ENCODE peak calls at places on chromosomes 11 and 22, in four cellular contexts. Q is K562, O is HepG2, N is GM12878. H is an unnamed sample.

GRCh38 chr11:86538223-86538548 is 134.2 kb downstream of the ME3 start:
- DNase-seq in Q (no peak), O (no peak), N (no peak), H (no peak)

GRCh38 chr11:30458541-30458940 is 127.6 kb downstream of the MPPED2 start:
- DNase-seq in Q (no peak), O (no peak), N (no peak), H (no peak)

GRCh38 chr11:74783241-74783871 is 34.7 kb downstream of the RNF169 start:
- DNase-seq in Q (no peak), O (no peak), N (peak), H (no peak)

GRCh38 chr11:69588270-69588669 is 52.7 kb upstream of the CCND1 start:
- DNase-seq in Q (no peak), O (peak), N (no peak), H (no peak)

GRCh38 chr11:86523738-86524602 is 148.4 kb downstream of the ME3 start:
- DNase-seq in Q (peak), O (peak), N (no peak), H (no peak)

GRCh38 chr11:10540915-10541591 is at the start of gene RNF141:
- DNase-seq in Q (peak), O (peak), N (peak), H (peak)

GRCh38 chr11:76395296-76395695 is 14.2 kb downstream of the GVQW3 start:
- DNase-seq in Q (no peak), O (no peak), N (no peak), H (no peak)

GRCh38 chr11:83691387-83692088 is 405.4 kb upstream of the CCDC90B start:
- DNase-seq in Q (no peak), O (no peak), N (no peak), H (no peak)

GRCh38 chr22:21047730-21048129 is 2.0 kb downstream of the LRRC74B start:
- DNase-seq in Q (no peak), O (no peak), N (no peak), H (no peak)

GRCh38 chr11:133219543-133219942 is 312.8 kb downstream of the OPCML start:
- DNase-seq in Q (no peak), O (no peak), N (no peak), H (no peak)

GRCh38 chr11:57490456-57491248 is 24.9 kb downstream of the SLC43A1 start:
- DNase-seq in Q (no peak), O (no peak), N (no peak), H (no peak)

GRCh38 chr11:68594123-68594522 is 90.2 kb upstream of the GAL start:
- DNase-seq in Q (no peak), O (no peak), N (no peak), H (no peak)

GRCh38 chr11:70109903-70110302 is 31.8 kb downstream of the ANO1 start:
- DNase-seq in Q (no peak), O (no peak), N (no peak), H (no peak)

GRCh38 chr11:46490576-46491100 is 99.1 kb upstream of the CHRM4 start:
- DNase-seq in Q (no peak), O (no peak), N (no peak), H (no peak)

GRCh38 chr11:22177186-22177585 is 15.7 kb upstream of the ANO5 start:
- DNase-seq in Q (no peak), O (peak), N (no peak), H (peak)

GRCh38 chr22:38110863-38111852 is 674 bp upstream of the BAIAP2L2 start:
- DNase-seq in Q (no peak), O (peak), N (no peak), H (no peak)

GRCh38 chr11:67437082-67437821 is at the start of gene PTPRCAP:
- DNase-seq in Q (peak), O (no peak), N (no peak), H (no peak)

GRCh38 chr11:127074151-127074761 is 73.7 kb upstream of the KIRREL3 start:
- DNase-seq in Q (peak), O (peak), N (peak), H (peak)

GRCh38 chr11:20488352-20488751 is 100.8 kb downstream of the PRMT3 start:
- DNase-seq in Q (no peak), O (no peak), N (no peak), H (no peak)

GRCh38 chr11:119641991-119642745 is 86.8 kb downstream of the NECTIN1 start:
- DNase-seq in Q (peak), O (peak), N (no peak), H (peak)

GRCh38 chr22:36334838-36335603 is 52.7 kb downstream of the MYH9 start:
- DNase-seq in Q (peak), O (no peak), N (no peak), H (no peak)

GRCh38 chr11:33892906-33893594 is 1.2 kb upstream of the LMO2 start:
- DNase-seq in Q (peak), O (no peak), N (no peak), H (no peak)

GRCh38 chr22:37896181-37896592 is 9.9 kb upstream of the MICALL1 start:
- DNase-seq in Q (no peak), O (peak), N (peak), H (no peak)

GRCh38 chr11:35165416-35166368 is 26.7 kb downstream of the CD44 start:
- DNase-seq in Q (no peak), O (no peak), N (peak), H (no peak)

GRCh38 chr22:38051900-38052862 is 5.0 kb upstream of the PICK1 start:
- DNase-seq in Q (peak), O (peak), N (peak), H (peak)

GRCh38 chr22:27613099-27614089 is 188.2 kb downstream of the MN1 start:
- DNase-seq in Q (no peak), O (no peak), N (no peak), H (no peak)

GRCh38 chr11:45736424-45736823 is 68.5 kb upstream of the SLC35C1 start:
- DNase-seq in Q (no peak), O (peak), N (no peak), H (no peak)

GRCh38 chr11:111185259-111185658 is 60.3 kb upstream of the POU2AF2 start:
- DNase-seq in Q (no peak), O (no peak), N (no peak), H (no peak)

GRCh38 chr11:8206251-8207079 is 37.6 kb upstream of the RIC3 start:
- DNase-seq in Q (peak), O (no peak), N (no peak), H (no peak)

GRCh38 chr11:72493426-72494108 is 59.2 kb upstream of the CLPB start:
- DNase-seq in Q (peak), O (no peak), N (no peak), H (no peak)

GRCh38 chr11:70312401-70313357 is 42.2 kb downstream of the PPFIA1 start:
- DNase-seq in Q (peak), O (no peak), N (no peak), H (no peak)

GRCh38 chr11:88282789-88283188 is 54.7 kb downstream of the CTSC start:
- DNase-seq in Q (no peak), O (no peak), N (no peak), H (no peak)

GRCh38 chr11:27213232-27213660 is 149.8 kb downstream of the CCDC34 start:
- DNase-seq in Q (no peak), O (no peak), N (peak), H (no peak)

GRCh38 chr22:50722716-50723428 is 15.1 kb upstream of the ACR start:
- DNase-seq in Q (no peak), O (no peak), N (no peak), H (no peak)
- TF ChIP-seq FOXK2 in Q (no peak), O (no peak), N (no peak), H (no peak)

GRCh38 chr11:2385156-2386151 is 8.3 kb downstream of the CD81 start:
- DNase-seq in Q (no peak), O (no peak), N (peak), H (no peak)
- TF ChIP-seq TARDBP in Q (no peak), O (no peak), N (no peak), H (no peak)

GRCh38 chr22:44305888-44306287 is 6.9 kb downstream of the SHISAL1 start:
- DNase-seq in Q (no peak), O (no peak), N (no peak), H (no peak)
- TF ChIP-seq FOXK2 in Q (no peak), O (no peak), N (no peak), H (no peak)

DNA sequence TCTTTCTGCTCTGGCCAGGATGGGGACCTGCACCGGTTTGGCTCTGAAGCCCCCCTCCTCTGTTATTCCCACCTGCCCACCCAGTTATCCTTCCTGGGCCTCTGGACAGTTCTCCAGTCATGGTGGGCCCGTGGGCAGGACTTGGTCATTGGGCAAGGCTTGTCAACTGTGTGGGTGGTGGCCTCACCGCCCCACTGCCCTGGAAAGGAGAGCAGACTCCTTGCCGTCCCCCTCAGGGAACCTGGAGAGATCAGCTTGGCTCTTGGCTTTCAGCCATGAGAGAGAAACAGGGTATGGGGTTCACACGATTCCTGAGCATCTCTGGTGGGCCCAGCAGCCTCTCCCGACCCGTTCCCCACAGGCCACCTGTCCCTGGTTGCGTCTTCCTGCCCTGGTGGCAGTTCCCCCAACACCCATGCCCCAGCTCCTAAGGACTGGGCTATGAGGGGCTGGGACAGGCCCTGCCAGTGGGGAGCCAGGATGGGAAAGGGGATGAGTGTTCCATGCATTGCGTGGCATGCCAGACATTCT is 92.3 kb downstream of the MORC2 start:
- DNase-seq in Q (no peak), O (no peak), N (no peak), H (no peak)
- TF ChIP-seq TARDBP in Q (no peak), O (no peak), N (no peak), H (no peak)

DNA sequence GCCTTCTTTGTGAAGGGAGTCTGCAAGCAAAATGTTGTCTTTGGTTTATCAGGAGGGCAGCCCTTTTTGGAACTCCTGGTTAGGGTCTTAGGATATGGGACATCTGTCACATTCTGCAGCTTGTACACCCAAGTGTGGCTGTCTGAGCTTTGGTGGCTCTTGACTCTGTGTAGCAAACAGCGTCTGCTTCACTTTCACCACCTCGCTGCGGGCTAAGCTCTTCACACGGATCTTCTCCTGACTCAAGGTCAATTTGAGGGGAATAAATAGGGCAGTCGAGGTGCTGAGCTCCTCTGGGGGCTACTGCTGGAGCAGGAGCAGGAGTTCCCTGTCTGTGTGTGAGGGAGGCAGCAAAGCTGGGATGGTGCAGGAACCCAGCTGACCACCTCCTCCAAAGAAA is 10.6 kb downstream of the MICAL2 start:
- DNase-seq in Q (no peak), O (no peak), N (no peak), H (no peak)
- TF ChIP-seq FOXK2 in Q (no peak), O (no peak), N (no peak), H (no peak)